ENCODE peak calls at places on chromosomes 13 and 19, in four cellular contexts. One of them, this sample, is unnamed.

GRCh38 chr13:44470623-44471562 is 97.3 kb downstream of the SERP2 start:
- DNase-seq in stimulated activated CD8-positive, alpha-beta memory T cell treated with anti-CD3 and anti-CD28 coated beads, Interleukin-7, amount 100 ng/mL, for 24 hours: no peak
- DNase-seq in EL: peak; percentile 34
- DNase-seq in AG04450: no peak
- DNase-seq in this sample: no peak

GRCh38 chr13:113775451-113776145 is 16.6 kb downstream of the TMEM255B start:
- DNase-seq in stimulated activated CD8-positive, alpha-beta memory T cell treated with anti-CD3 and anti-CD28 coated beads, Interleukin-7, amount 100 ng/mL, for 24 hours: no peak
- DNase-seq in EL: no peak
- DNase-seq in AG04450: no peak
- DNase-seq in this sample: no peak

GRCh38 chr13:84946144-84946543 is 853.1 kb downstream of the SLITRK6 start:
- DNase-seq in EL: peak; percentile 12
- DNase-seq in stimulated activated CD8-positive, alpha-beta memory T cell treated with anti-CD3 and anti-CD28 coated beads, Interleukin-7, amount 100 ng/mL, for 24 hours: no peak
- DNase-seq in AG04450: no peak
- DNase-seq in this sample: no peak

GRCh38 chr13:54805743-54806142 is 1777.1 kb downstream of the OLFM4 start:
- DNase-seq in EL: no peak
- DNase-seq in stimulated activated CD8-positive, alpha-beta memory T cell treated with anti-CD3 and anti-CD28 coated beads, Interleukin-7, amount 100 ng/mL, for 24 hours: no peak
- DNase-seq in AG04450: no peak
- DNase-seq in this sample: no peak

GRCh38 chr13:40878823-40879222 is 89.4 kb downstream of the SLC25A15 start:
- DNase-seq in stimulated activated CD8-positive, alpha-beta memory T cell treated with anti-CD3 and anti-CD28 coated beads, Interleukin-7, amount 100 ng/mL, for 24 hours: no peak
- DNase-seq in EL: no peak
- DNase-seq in AG04450: no peak
- DNase-seq in this sample: no peak

GRCh38 chr13:37526710-37527446 is 71.7 kb downstream of the POSTN start:
- DNase-seq in AG04450: no peak
- DNase-seq in stimulated activated CD8-positive, alpha-beta memory T cell treated with anti-CD3 and anti-CD28 coated beads, Interleukin-7, amount 100 ng/mL, for 24 hours: no peak
- DNase-seq in EL: no peak
- DNase-seq in this sample: no peak

GRCh38 chr19:53903055-53903680 is 5.9 kb upstream of the CACNG7 start:
- DNase-seq in AG04450: no peak
- DNase-seq in stimulated activated CD8-positive, alpha-beta memory T cell treated with anti-CD3 and anti-CD28 coated beads, Interleukin-7, amount 100 ng/mL, for 24 hours: no peak
- DNase-seq in EL: no peak
- DNase-seq in this sample: no peak

GRCh38 chr19:47228937-47229673 is 1.9 kb downstream of the BBC3 start:
- DNase-seq in AG04450: no peak
- DNase-seq in stimulated activated CD8-positive, alpha-beta memory T cell treated with anti-CD3 and anti-CD28 coated beads, Interleukin-7, amount 100 ng/mL, for 24 hours: no peak
- DNase-seq in EL: peak; percentile 46
- DNase-seq in this sample: no peak

GRCh38 chr19:47273313-47274070 is 1.2 kb upstream of the INAFM1 start:
- DNase-seq in EL: peak; percentile 95
- DNase-seq in stimulated activated CD8-positive, alpha-beta memory T cell treated with anti-CD3 and anti-CD28 coated beads, Interleukin-7, amount 100 ng/mL, for 24 hours: peak; percentile 80
- DNase-seq in AG04450: peak; percentile 77
- DNase-seq in this sample: peak; percentile 94

GRCh38 chr19:9109959-9110358 is 2.7 kb upstream of the OR7G2 start:
- DNase-seq in EL: no peak
- DNase-seq in AG04450: no peak
- DNase-seq in stimulated activated CD8-positive, alpha-beta memory T cell treated with anti-CD3 and anti-CD28 coated beads, Interleukin-7, amount 100 ng/mL, for 24 hours: no peak
- DNase-seq in this sample: no peak

GRCh38 chr19:23896912-23897311 is 17.8 kb upstream of the ZNF726 start:
- DNase-seq in EL: no peak
- DNase-seq in AG04450: no peak
- DNase-seq in stimulated activated CD8-positive, alpha-beta memory T cell treated with anti-CD3 and anti-CD28 coated beads, Interleukin-7, amount 100 ng/mL, for 24 hours: no peak
- DNase-seq in this sample: no peak

GRCh38 chr19:8630796-8631424 is 477 bp downstream of the NFILZ start:
- DNase-seq in stimulated activated CD8-positive, alpha-beta memory T cell treated with anti-CD3 and anti-CD28 coated beads, Interleukin-7, amount 100 ng/mL, for 24 hours: no peak
- DNase-seq in AG04450: no peak
- DNase-seq in EL: no peak
- DNase-seq in this sample: no peak

GRCh38 chr19:430701-431100 is 21.8 kb upstream of the C2CD4C start:
- DNase-seq in stimulated activated CD8-positive, alpha-beta memory T cell treated with anti-CD3 and anti-CD28 coated beads, Interleukin-7, amount 100 ng/mL, for 24 hours: no peak
- DNase-seq in EL: no peak
- DNase-seq in AG04450: no peak
- DNase-seq in this sample: no peak

GRCh38 chr13:108269601-108270328 is at the start of gene TNFSF13B:
- DNase-seq in AG04450: no peak
- DNase-seq in stimulated activated CD8-positive, alpha-beta memory T cell treated with anti-CD3 and anti-CD28 coated beads, Interleukin-7, amount 100 ng/mL, for 24 hours: no peak
- DNase-seq in EL: peak; percentile 19
- DNase-seq in this sample: peak; percentile 83

GRCh38 chr13:44263920-44264610 is 109.6 kb upstream of the SERP2 start:
- DNase-seq in AG04450: no peak
- DNase-seq in EL: no peak
- DNase-seq in stimulated activated CD8-positive, alpha-beta memory T cell treated with anti-CD3 and anti-CD28 coated beads, Interleukin-7, amount 100 ng/mL, for 24 hours: no peak
- DNase-seq in this sample: no peak

GRCh38 chr13:83620535-83621220 is 261.6 kb downstream of the SLITRK1 start:
- DNase-seq in AG04450: peak; percentile 1
- DNase-seq in stimulated activated CD8-positive, alpha-beta memory T cell treated with anti-CD3 and anti-CD28 coated beads, Interleukin-7, amount 100 ng/mL, for 24 hours: no peak
- DNase-seq in EL: peak; percentile 43
- DNase-seq in this sample: no peak

GRCh38 chr13:111119966-111120365 is 4.9 kb downstream of the ARHGEF7 start:
- DNase-seq in EL: no peak
- DNase-seq in stimulated activated CD8-positive, alpha-beta memory T cell treated with anti-CD3 and anti-CD28 coated beads, Interleukin-7, amount 100 ng/mL, for 24 hours: no peak
- DNase-seq in AG04450: no peak
- DNase-seq in this sample: no peak

GRCh38 chr13:91778123-91778522 is 379.7 kb downstream of the GPC5 start:
- DNase-seq in stimulated activated CD8-positive, alpha-beta memory T cell treated with anti-CD3 and anti-CD28 coated beads, Interleukin-7, amount 100 ng/mL, for 24 hours: no peak
- DNase-seq in AG04450: no peak
- DNase-seq in EL: no peak
- DNase-seq in this sample: no peak

GRCh38 chr19:34236035-34236793 is 18.1 kb upstream of the GARRE1 start:
- DNase-seq in stimulated activated CD8-positive, alpha-beta memory T cell treated with anti-CD3 and anti-CD28 coated beads, Interleukin-7, amount 100 ng/mL, for 24 hours: no peak
- DNase-seq in EL: peak; percentile 36
- DNase-seq in AG04450: peak; percentile 69
- DNase-seq in this sample: no peak

GRCh38 chr13:113972451-113973217 is 1.2 kb downstream of the C13orf46 start:
- DNase-seq in AG04450: no peak
- DNase-seq in stimulated activated CD8-positive, alpha-beta memory T cell treated with anti-CD3 and anti-CD28 coated beads, Interleukin-7, amount 100 ng/mL, for 24 hours: no peak
- DNase-seq in EL: no peak
- DNase-seq in this sample: peak; percentile 16

GRCh38 chr13:24625324-24625723 is 54.9 kb upstream of the ATP12A start:
- DNase-seq in EL: no peak
- DNase-seq in AG04450: no peak
- DNase-seq in stimulated activated CD8-positive, alpha-beta memory T cell treated with anti-CD3 and anti-CD28 coated beads, Interleukin-7, amount 100 ng/mL, for 24 hours: no peak
- DNase-seq in this sample: no peak

GRCh38 chr13:112835344-112835743 is 133.7 kb upstream of the MCF2L start:
- DNase-seq in EL: no peak
- DNase-seq in stimulated activated CD8-positive, alpha-beta memory T cell treated with anti-CD3 and anti-CD28 coated beads, Interleukin-7, amount 100 ng/mL, for 24 hours: no peak
- DNase-seq in AG04450: no peak
- DNase-seq in this sample: no peak

GRCh38 chr13:88628882-88629281 is 957.7 kb downstream of the SLITRK5 start:
- DNase-seq in EL: no peak
- DNase-seq in stimulated activated CD8-positive, alpha-beta memory T cell treated with anti-CD3 and anti-CD28 coated beads, Interleukin-7, amount 100 ng/mL, for 24 hours: no peak
- DNase-seq in AG04450: no peak
- DNase-seq in this sample: no peak

GRCh38 chr13:98978280-98978679 is 416 bp upstream of the DOCK9 start:
- DNase-seq in EL: peak; percentile 89
- DNase-seq in stimulated activated CD8-positive, alpha-beta memory T cell treated with anti-CD3 and anti-CD28 coated beads, Interleukin-7, amount 100 ng/mL, for 24 hours: no peak
- DNase-seq in AG04450: peak; percentile 69
- DNase-seq in this sample: no peak

GRCh38 chr13:79936368-79937136 is 404.4 kb downstream of the SPRY2 start:
- DNase-seq in stimulated activated CD8-positive, alpha-beta memory T cell treated with anti-CD3 and anti-CD28 coated beads, Interleukin-7, amount 100 ng/mL, for 24 hours: no peak
- DNase-seq in EL: peak; percentile 99
- DNase-seq in AG04450: peak; percentile 97
- DNase-seq in this sample: peak; percentile 26

GRCh38 chr19:11447347-11448262 is 12.2 kb downstream of the PRKCSH start:
- DNase-seq in AG04450: no peak
- DNase-seq in EL: no peak
- DNase-seq in stimulated activated CD8-positive, alpha-beta memory T cell treated with anti-CD3 and anti-CD28 coated beads, Interleukin-7, amount 100 ng/mL, for 24 hours: no peak
- DNase-seq in this sample: no peak

GRCh38 chr13:74288361-74288911 is 154.2 kb upstream of the KLF12 start:
- DNase-seq in EL: peak; percentile 8
- DNase-seq in AG04450: no peak
- DNase-seq in stimulated activated CD8-positive, alpha-beta memory T cell treated with anti-CD3 and anti-CD28 coated beads, Interleukin-7, amount 100 ng/mL, for 24 hours: no peak
- DNase-seq in this sample: peak; percentile 46

GRCh38 chr19:36151144-36152051 is 849 bp downstream of the COX7A1 start:
- DNase-seq in AG04450: no peak
- DNase-seq in EL: no peak
- DNase-seq in stimulated activated CD8-positive, alpha-beta memory T cell treated with anti-CD3 and anti-CD28 coated beads, Interleukin-7, amount 100 ng/mL, for 24 hours: no peak
- DNase-seq in this sample: peak; percentile 84

GRCh38 chr13:72737033-72737432 is 9.3 kb downstream of the BORA start:
- DNase-seq in stimulated activated CD8-positive, alpha-beta memory T cell treated with anti-CD3 and anti-CD28 coated beads, Interleukin-7, amount 100 ng/mL, for 24 hours: no peak
- DNase-seq in EL: no peak
- DNase-seq in AG04450: no peak
- DNase-seq in this sample: no peak

GRCh38 chr13:35549481-35549880 is 73.0 kb upstream of the MAB21L1 start:
- DNase-seq in AG04450: no peak
- DNase-seq in EL: peak; percentile 88
- DNase-seq in stimulated activated CD8-positive, alpha-beta memory T cell treated with anti-CD3 and anti-CD28 coated beads, Interleukin-7, amount 100 ng/mL, for 24 hours: no peak
- DNase-seq in this sample: no peak

GRCh38 chr19:4971424-4971793 is 2.5 kb downstream of the KDM4B start:
- DNase-seq in stimulated activated CD8-positive, alpha-beta memory T cell treated with anti-CD3 and anti-CD28 coated beads, Interleukin-7, amount 100 ng/mL, for 24 hours: no peak
- DNase-seq in AG04450: no peak
- DNase-seq in EL: peak; percentile 35
- DNase-seq in this sample: no peak

GRCh38 chr19:9906475-9907087 is 29.7 kb downstream of the OLFM2 start:
- DNase-seq in EL: no peak
- DNase-seq in stimulated activated CD8-positive, alpha-beta memory T cell treated with anti-CD3 and anti-CD28 coated beads, Interleukin-7, amount 100 ng/mL, for 24 hours: no peak
- DNase-seq in AG04450: no peak
- DNase-seq in this sample: no peak

GRCh38 chr13:41905600-41906254 is 55.2 kb downstream of the VWA8 start:
- DNase-seq in EL: peak; percentile 40
- DNase-seq in AG04450: no peak
- DNase-seq in stimulated activated CD8-positive, alpha-beta memory T cell treated with anti-CD3 and anti-CD28 coated beads, Interleukin-7, amount 100 ng/mL, for 24 hours: no peak
- DNase-seq in this sample: no peak

GRCh38 chr13:96734499-96734898 is 259.8 kb downstream of the OXGR1 start:
- DNase-seq in AG04450: no peak
- DNase-seq in EL: no peak
- DNase-seq in stimulated activated CD8-positive, alpha-beta memory T cell treated with anti-CD3 and anti-CD28 coated beads, Interleukin-7, amount 100 ng/mL, for 24 hours: no peak
- DNase-seq in this sample: no peak

GRCh38 chr13:63024458-63024857 is 1608.8 kb upstream of the PCDH20 start:
- DNase-seq in stimulated activated CD8-positive, alpha-beta memory T cell treated with anti-CD3 and anti-CD28 coated beads, Interleukin-7, amount 100 ng/mL, for 24 hours: no peak
- DNase-seq in EL: no peak
- DNase-seq in AG04450: no peak
- DNase-seq in this sample: no peak